ENCODE peak calls at places on chromosomes 7 and 10, in ten cellular contexts. One of them, this sample, is unnamed.

GRCh38 chr10:119817991-119818888 is 54.4 kb downstream of the MCMBP start:
- DNase-seq in NB4: no peak
- DNase-seq in left ventricle myocardium superior: peak
- DNase-seq in stimulated activated CD4-positive, alpha-beta T cell treated with anti-CD3 and anti-CD28 coated beads, Interleukin-4, amount 100 ng/mL, for 4 hours: no peak
- DNase-seq in cardiac fibroblast: peak
- DNase-seq in activated T-cell treated with anti-CD3 and anti-CD28 coated beads for 48 hours: no peak
- DNase-seq in right cardiac atrium: peak
- DNase-seq in neural progenitor cell: peak
- DNase-seq in astrocyte of the hippocampus: peak
- DNase-seq in spleen: peak
- DNase-seq in this sample: peak

GRCh38 chr7:49023345-49024330 is 99.3 kb downstream of the CDC14C start:
- DNase-seq in NB4: no peak
- DNase-seq in left ventricle myocardium superior: no peak
- DNase-seq in stimulated activated CD4-positive, alpha-beta T cell treated with anti-CD3 and anti-CD28 coated beads, Interleukin-4, amount 100 ng/mL, for 4 hours: no peak
- DNase-seq in cardiac fibroblast: no peak
- DNase-seq in activated T-cell treated with anti-CD3 and anti-CD28 coated beads for 48 hours: no peak
- DNase-seq in right cardiac atrium: no peak
- DNase-seq in neural progenitor cell: peak
- DNase-seq in astrocyte of the hippocampus: peak
- DNase-seq in spleen: no peak
- DNase-seq in this sample: no peak

GRCh38 chr10:6382081-6382480 is 179.3 kb downstream of the PFKFB3 start:
- DNase-seq in NB4: no peak
- DNase-seq in left ventricle myocardium superior: no peak
- DNase-seq in stimulated activated CD4-positive, alpha-beta T cell treated with anti-CD3 and anti-CD28 coated beads, Interleukin-4, amount 100 ng/mL, for 4 hours: peak
- DNase-seq in cardiac fibroblast: peak
- DNase-seq in activated T-cell treated with anti-CD3 and anti-CD28 coated beads for 48 hours: no peak
- DNase-seq in right cardiac atrium: no peak
- DNase-seq in neural progenitor cell: no peak
- DNase-seq in astrocyte of the hippocampus: peak
- DNase-seq in spleen: no peak
- DNase-seq in this sample: no peak

GRCh38 chr10:32955299-32955772 is 2.7 kb downstream of the ITGB1 start:
- DNase-seq in NB4: no peak
- DNase-seq in left ventricle myocardium superior: no peak
- DNase-seq in stimulated activated CD4-positive, alpha-beta T cell treated with anti-CD3 and anti-CD28 coated beads, Interleukin-4, amount 100 ng/mL, for 4 hours: no peak
- DNase-seq in cardiac fibroblast: no peak
- DNase-seq in activated T-cell treated with anti-CD3 and anti-CD28 coated beads for 48 hours: no peak
- DNase-seq in right cardiac atrium: no peak
- DNase-seq in neural progenitor cell: no peak
- DNase-seq in astrocyte of the hippocampus: peak
- DNase-seq in spleen: no peak
- DNase-seq in this sample: no peak

GRCh38 chr10:30750971-30751677 is 121.6 kb upstream of the LYZL2 start:
- DNase-seq in NB4: peak
- DNase-seq in left ventricle myocardium superior: no peak
- DNase-seq in stimulated activated CD4-positive, alpha-beta T cell treated with anti-CD3 and anti-CD28 coated beads, Interleukin-4, amount 100 ng/mL, for 4 hours: no peak
- DNase-seq in cardiac fibroblast: no peak
- DNase-seq in activated T-cell treated with anti-CD3 and anti-CD28 coated beads for 48 hours: no peak
- DNase-seq in right cardiac atrium: no peak
- DNase-seq in neural progenitor cell: no peak
- DNase-seq in astrocyte of the hippocampus: peak
- DNase-seq in spleen: no peak
- DNase-seq in this sample: no peak

GRCh38 chr10:63268139-63268797 is 135.1 kb downstream of the NRBF2 start:
- DNase-seq in NB4: peak
- DNase-seq in left ventricle myocardium superior: no peak
- DNase-seq in stimulated activated CD4-positive, alpha-beta T cell treated with anti-CD3 and anti-CD28 coated beads, Interleukin-4, amount 100 ng/mL, for 4 hours: no peak
- DNase-seq in cardiac fibroblast: peak
- DNase-seq in activated T-cell treated with anti-CD3 and anti-CD28 coated beads for 48 hours: no peak
- DNase-seq in right cardiac atrium: no peak
- DNase-seq in neural progenitor cell: peak
- DNase-seq in astrocyte of the hippocampus: peak
- DNase-seq in spleen: no peak
- DNase-seq in this sample: no peak

GRCh38 chr7:130598056-130598455 is 70.5 kb downstream of the COPG2 start:
- DNase-seq in NB4: no peak
- DNase-seq in left ventricle myocardium superior: no peak
- DNase-seq in stimulated activated CD4-positive, alpha-beta T cell treated with anti-CD3 and anti-CD28 coated beads, Interleukin-4, amount 100 ng/mL, for 4 hours: no peak
- DNase-seq in cardiac fibroblast: no peak
- DNase-seq in activated T-cell treated with anti-CD3 and anti-CD28 coated beads for 48 hours: no peak
- DNase-seq in right cardiac atrium: no peak
- DNase-seq in neural progenitor cell: no peak
- DNase-seq in astrocyte of the hippocampus: no peak
- DNase-seq in spleen: no peak
- DNase-seq in this sample: no peak

GRCh38 chr10:91034494-91035157 is 113.7 kb upstream of the ANKRD1 start:
- DNase-seq in NB4: no peak
- DNase-seq in left ventricle myocardium superior: peak
- DNase-seq in stimulated activated CD4-positive, alpha-beta T cell treated with anti-CD3 and anti-CD28 coated beads, Interleukin-4, amount 100 ng/mL, for 4 hours: no peak
- DNase-seq in cardiac fibroblast: peak
- DNase-seq in activated T-cell treated with anti-CD3 and anti-CD28 coated beads for 48 hours: no peak
- DNase-seq in right cardiac atrium: peak
- DNase-seq in neural progenitor cell: peak
- DNase-seq in astrocyte of the hippocampus: peak
- DNase-seq in spleen: no peak
- DNase-seq in this sample: no peak

GRCh38 chr10:14142631-14143270 is 188.0 kb downstream of the FRMD4A start:
- DNase-seq in NB4: no peak
- DNase-seq in left ventricle myocardium superior: no peak
- DNase-seq in stimulated activated CD4-positive, alpha-beta T cell treated with anti-CD3 and anti-CD28 coated beads, Interleukin-4, amount 100 ng/mL, for 4 hours: no peak
- DNase-seq in cardiac fibroblast: no peak
- DNase-seq in activated T-cell treated with anti-CD3 and anti-CD28 coated beads for 48 hours: no peak
- DNase-seq in right cardiac atrium: no peak
- DNase-seq in neural progenitor cell: no peak
- DNase-seq in astrocyte of the hippocampus: no peak
- DNase-seq in spleen: no peak
- DNase-seq in this sample: no peak

GRCh38 chr7:134669845-134670373 is 23.3 kb downstream of the BPGM start:
- DNase-seq in NB4: peak
- DNase-seq in left ventricle myocardium superior: peak
- DNase-seq in stimulated activated CD4-positive, alpha-beta T cell treated with anti-CD3 and anti-CD28 coated beads, Interleukin-4, amount 100 ng/mL, for 4 hours: peak
- DNase-seq in cardiac fibroblast: peak
- DNase-seq in activated T-cell treated with anti-CD3 and anti-CD28 coated beads for 48 hours: peak
- DNase-seq in right cardiac atrium: peak
- DNase-seq in neural progenitor cell: no peak
- DNase-seq in astrocyte of the hippocampus: peak
- DNase-seq in spleen: no peak
- DNase-seq in this sample: peak

GRCh38 chr10:98919899-98920298 is 315.8 kb downstream of the HPSE2 start:
- DNase-seq in NB4: no peak
- DNase-seq in left ventricle myocardium superior: no peak
- DNase-seq in stimulated activated CD4-positive, alpha-beta T cell treated with anti-CD3 and anti-CD28 coated beads, Interleukin-4, amount 100 ng/mL, for 4 hours: no peak
- DNase-seq in cardiac fibroblast: no peak
- DNase-seq in activated T-cell treated with anti-CD3 and anti-CD28 coated beads for 48 hours: no peak
- DNase-seq in right cardiac atrium: no peak
- DNase-seq in neural progenitor cell: no peak
- DNase-seq in astrocyte of the hippocampus: no peak
- DNase-seq in spleen: no peak
- DNase-seq in this sample: no peak

GRCh38 chr10:95260909-95261552 is 29.8 kb downstream of the PDLIM1 start:
- DNase-seq in NB4: no peak
- DNase-seq in left ventricle myocardium superior: no peak
- DNase-seq in stimulated activated CD4-positive, alpha-beta T cell treated with anti-CD3 and anti-CD28 coated beads, Interleukin-4, amount 100 ng/mL, for 4 hours: no peak
- DNase-seq in cardiac fibroblast: peak
- DNase-seq in activated T-cell treated with anti-CD3 and anti-CD28 coated beads for 48 hours: no peak
- DNase-seq in right cardiac atrium: no peak
- DNase-seq in neural progenitor cell: no peak
- DNase-seq in astrocyte of the hippocampus: no peak
- DNase-seq in spleen: no peak
- DNase-seq in this sample: no peak

GRCh38 chr7:31494421-31494820 is 19.5 kb upstream of the ITPRID1 start:
- DNase-seq in NB4: no peak
- DNase-seq in left ventricle myocardium superior: no peak
- DNase-seq in stimulated activated CD4-positive, alpha-beta T cell treated with anti-CD3 and anti-CD28 coated beads, Interleukin-4, amount 100 ng/mL, for 4 hours: no peak
- DNase-seq in cardiac fibroblast: no peak
- DNase-seq in activated T-cell treated with anti-CD3 and anti-CD28 coated beads for 48 hours: no peak
- DNase-seq in right cardiac atrium: no peak
- DNase-seq in neural progenitor cell: no peak
- DNase-seq in astrocyte of the hippocampus: no peak
- DNase-seq in spleen: no peak
- DNase-seq in this sample: no peak

GRCh38 chr10:121089434-121089833 is 238.3 kb downstream of the WDR11 start:
- DNase-seq in NB4: no peak
- DNase-seq in left ventricle myocardium superior: no peak
- DNase-seq in stimulated activated CD4-positive, alpha-beta T cell treated with anti-CD3 and anti-CD28 coated beads, Interleukin-4, amount 100 ng/mL, for 4 hours: no peak
- DNase-seq in cardiac fibroblast: no peak
- DNase-seq in activated T-cell treated with anti-CD3 and anti-CD28 coated beads for 48 hours: no peak
- DNase-seq in right cardiac atrium: no peak
- DNase-seq in neural progenitor cell: no peak
- DNase-seq in astrocyte of the hippocampus: no peak
- DNase-seq in spleen: no peak
- DNase-seq in this sample: no peak

GRCh38 chr10:124590216-124591122 is 128.8 kb downstream of the LHPP start:
- DNase-seq in NB4: no peak
- DNase-seq in left ventricle myocardium superior: peak
- DNase-seq in stimulated activated CD4-positive, alpha-beta T cell treated with anti-CD3 and anti-CD28 coated beads, Interleukin-4, amount 100 ng/mL, for 4 hours: no peak
- DNase-seq in cardiac fibroblast: no peak
- DNase-seq in activated T-cell treated with anti-CD3 and anti-CD28 coated beads for 48 hours: no peak
- DNase-seq in right cardiac atrium: no peak
- DNase-seq in neural progenitor cell: no peak
- DNase-seq in astrocyte of the hippocampus: peak
- DNase-seq in spleen: peak
- DNase-seq in this sample: no peak

GRCh38 chr7:155214328-155214986 is 83.2 kb upstream of the INSIG1 start:
- DNase-seq in NB4: no peak
- DNase-seq in left ventricle myocardium superior: no peak
- DNase-seq in stimulated activated CD4-positive, alpha-beta T cell treated with anti-CD3 and anti-CD28 coated beads, Interleukin-4, amount 100 ng/mL, for 4 hours: no peak
- DNase-seq in cardiac fibroblast: no peak
- DNase-seq in activated T-cell treated with anti-CD3 and anti-CD28 coated beads for 48 hours: no peak
- DNase-seq in right cardiac atrium: no peak
- DNase-seq in neural progenitor cell: no peak
- DNase-seq in astrocyte of the hippocampus: no peak
- DNase-seq in spleen: peak
- DNase-seq in this sample: no peak